ENCODE peak calls at places on chromosomes 2 and 18, in five cellular contexts. L is WERI-Rb-1, U is tibial artery, X is neural progenitor cell, O is aorta. D is an unnamed sample.

GRCh38 chr2:101479328-101479727 is 4.4 kb upstream of the RFX8 start:
- DNase-seq in L (no peak), U (no peak), X (peak; percentile 75), O (no peak), D (no peak)

GRCh38 chr2:64700133-64700809 is 46.6 kb upstream of the SERTAD2 start:
- DNase-seq in L (no peak), U (no peak), X (no peak), O (no peak), D (no peak)

GRCh38 chr2:138846216-138846821 is 66.1 kb upstream of the NXPH2 start:
- DNase-seq in L (no peak), U (no peak), X (peak; percentile 50), O (no peak), D (no peak)

GRCh38 chr18:22703883-22704626 is 229.1 kb upstream of the RBBP8 start:
- DNase-seq in L (no peak), U (no peak), X (peak; percentile 66), O (no peak), D (peak; percentile 17)

GRCh38 chr2:101307950-101308431 is 510 bp downstream of the RNF149 start:
- DNase-seq in L (peak; percentile 25), U (peak; percentile 66), X (peak; percentile 54), O (peak; percentile 67), D (peak; percentile 13)

GRCh38 chr2:55888941-55889340 is 34.6 kb downstream of the EFEMP1 start:
- DNase-seq in L (no peak), U (peak; percentile 71), X (peak; percentile 56), O (peak; percentile 53), D (no peak)

GRCh38 chr2:164717000-164717597 is 95.8 kb upstream of the GRB14 start:
- DNase-seq in L (no peak), U (no peak), X (peak; percentile 40), O (no peak), D (no peak)

GRCh38 chr2:240131941-240132650 is 4.0 kb downstream of the COPS9 start:
- DNase-seq in L (no peak), U (peak; percentile 50), X (peak; percentile 33), O (peak; percentile 28), D (no peak)

GRCh38 chr2:30454571-30454970 is 7.5 kb downstream of the LCLAT1 start:
- DNase-seq in L (no peak), U (no peak), X (no peak), O (no peak), D (no peak)

GRCh38 chr18:26386002-26386401 is 159.8 kb downstream of the TAF4B start:
- DNase-seq in L (no peak), U (no peak), X (no peak), O (no peak), D (no peak)

GRCh38 chr2:169727065-169727464 is 6.6 kb upstream of the KLHL23 start:
- DNase-seq in L (no peak), U (no peak), X (peak; percentile 40), O (no peak), D (no peak)

GRCh38 chr2:225615514-225615913 is 216.0 kb downstream of the NYAP2 start:
- DNase-seq in L (no peak), U (no peak), X (no peak), O (no peak), D (no peak)

GRCh38 chr2:15159751-15160177 is 401.4 kb downstream of the NBAS start:
- DNase-seq in L (peak; percentile 76), U (no peak), X (peak; percentile 54), O (no peak), D (no peak)

GRCh38 chr2:67867735-67868134 is 195.1 kb downstream of the C1D start:
- DNase-seq in L (no peak), U (no peak), X (no peak), O (no peak), D (no peak)

GRCh38 chr2:231034291-231034882 is 2.9 kb upstream of the C2orf72 start:
- DNase-seq in L (no peak), U (no peak), X (no peak), O (no peak), D (no peak)

GRCh38 chr2:150866431-150866830 is 379.0 kb upstream of the RND3 start:
- DNase-seq in L (no peak), U (no peak), X (no peak), O (no peak), D (no peak)

GRCh38 chr2:180143633-180144032 is 136.5 kb upstream of the CWC22 start:
- DNase-seq in L (no peak), U (no peak), X (no peak), O (no peak), D (no peak)

GRCh38 chr2:98649135-98649991 is 41.0 kb downstream of the UNC50 start:
- DNase-seq in L (peak; percentile 84), U (peak; percentile 80), X (peak; percentile 86), O (peak; percentile 74), D (peak; percentile 83)
- H3K27ac ChIP-seq in L (peak overlapping the region; percentile 3), U (no peak overlapping the region), X (no peak overlapping the region), O (no peak overlapping the region), D (no peak overlapping the region)

DNA sequence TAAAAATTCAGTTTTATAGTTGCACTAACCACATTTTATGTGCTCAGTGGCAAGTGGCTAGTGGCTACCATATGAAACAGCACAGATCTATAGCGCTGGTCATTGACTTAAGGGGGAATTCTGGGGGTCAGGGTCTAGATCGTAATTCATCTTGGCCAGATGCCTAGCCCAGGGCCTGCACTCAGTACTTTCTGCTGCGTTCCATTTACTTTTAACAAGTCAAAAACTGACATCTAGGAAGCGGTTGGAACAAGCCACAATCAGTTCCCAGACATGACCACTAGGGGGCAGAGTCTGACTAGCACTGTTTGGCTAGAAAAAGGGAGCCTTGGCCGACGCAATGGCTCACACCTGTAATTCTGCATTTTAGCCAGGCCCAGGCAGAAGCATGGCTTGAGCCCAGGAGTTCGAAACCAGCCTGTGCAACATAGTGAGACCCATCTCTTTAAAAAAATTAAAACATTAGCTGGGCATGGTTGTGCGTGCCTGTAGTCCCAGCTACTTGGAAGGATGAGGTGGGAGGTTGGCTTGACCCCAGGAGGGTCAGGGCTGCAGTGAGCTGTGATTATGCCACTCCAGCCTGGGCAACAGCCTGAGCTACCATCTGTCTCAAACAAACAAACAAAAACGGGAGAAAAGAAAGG is 9.0 kb upstream of the TMBIM1 start:
- DNase-seq in L (peak; percentile 87), U (peak; percentile 88), X (peak; percentile 91), O (peak; percentile 87), D (peak; percentile 93)
- H3K27ac ChIP-seq in L (no peak overlapping the region), U (no peak overlapping the region), X (no peak overlapping the region), O (no peak overlapping the region), D (peak overlapping the region; percentile 39)

GRCh38 chr2:71640459-71640858 is 187.1 kb downstream of the DYSF start:
- DNase-seq in L (peak; percentile 70), U (no peak), X (no peak), O (no peak), D (no peak)
- H3K27ac ChIP-seq in L (no peak overlapping the region), U (no peak overlapping the region), X (no peak overlapping the region), O (no peak overlapping the region), D (no peak overlapping the region)

GRCh38 chr2:219437141-219437540 is 2.5 kb downstream of the SPEG start:
- DNase-seq in L (no peak), U (no peak), X (no peak), O (no peak), D (no peak)
- H3K27ac ChIP-seq in L (no peak overlapping the region), U (peak overlapping the region; percentile 97), X (no peak overlapping the region), O (peak overlapping the region; percentile 68), D (no peak overlapping the region)

GRCh38 chr18:39168723-39169122 is 1603.1 kb upstream of the CELF4 start:
- DNase-seq in L (no peak), U (no peak), X (no peak), O (no peak), D (no peak)
- H3K27ac ChIP-seq in L (no peak overlapping the region), U (no peak overlapping the region), X (no peak overlapping the region), O (no peak overlapping the region), D (no peak overlapping the region)

GRCh38 chr2:27320958-27321543 is 1.8 kb downstream of the MPV17 start:
- DNase-seq in L (peak; percentile 83), U (no peak), X (peak; percentile 19), O (peak; percentile 57), D (peak; percentile 91)
- H3K27ac ChIP-seq in L (peak overlapping the region; percentile 19), U (no peak overlapping the region), X (no peak overlapping the region), O (no peak overlapping the region), D (peak overlapping the region; percentile 46)